ENCODE peak calls at places on chromosomes 16 and 17, in ten cellular contexts. One of them, this sample, is unnamed.
A peak's percentile ranks its signal among the peaks of the same experiment; 100 is the strongest.

GRCh38 chr17:77609553-77610517 is 348.7 kb upstream of the TNRC6C start:
- DNase-seq in Right ventricle myocardium inferior: no peak
- DNase-seq in hepatic stellate cell: no peak
- DNase-seq in AG20443: no peak
- DNase-seq in Calu3: no peak
- DNase-seq in renal cortical epithelial cell: no peak
- DNase-seq in WTC11: no peak
- DNase-seq in effector memory CD4-positive, alpha-beta T cell: peak; percentile 29
- DNase-seq in NCI-H1105 treated with DMSO at 0.1 percent for 48 hours: no peak
- DNase-seq in stimulated activated CD4-positive, alpha-beta T cell treated with anti-CD3 and anti-CD28 coated beads, Interleukin-12 subunit alpha, Interleukin-12 subunit beta, amount 100 ng/mL, for 4 hours: peak; percentile 37
- DNase-seq in this sample: peak; percentile 73

GRCh38 chr16:81521141-81521626 is 76.6 kb downstream of the CMIP start:
- DNase-seq in effector memory CD4-positive, alpha-beta T cell: peak; percentile 72
- DNase-seq in WTC11: no peak
- DNase-seq in renal cortical epithelial cell: peak; percentile 54
- DNase-seq in AG20443: no peak
- DNase-seq in NCI-H1105 treated with DMSO at 0.1 percent for 48 hours: no peak
- DNase-seq in stimulated activated CD4-positive, alpha-beta T cell treated with anti-CD3 and anti-CD28 coated beads, Interleukin-12 subunit alpha, Interleukin-12 subunit beta, amount 100 ng/mL, for 4 hours: peak; percentile 32
- DNase-seq in Calu3: no peak
- DNase-seq in hepatic stellate cell: no peak
- DNase-seq in Right ventricle myocardium inferior: no peak
- DNase-seq in this sample: no peak

GRCh38 chr17:57833597-57833939 is 16.3 kb downstream of the MRPS23 start:
- DNase-seq in Right ventricle myocardium inferior: no peak
- DNase-seq in stimulated activated CD4-positive, alpha-beta T cell treated with anti-CD3 and anti-CD28 coated beads, Interleukin-12 subunit alpha, Interleukin-12 subunit beta, amount 100 ng/mL, for 4 hours: no peak
- DNase-seq in effector memory CD4-positive, alpha-beta T cell: no peak
- DNase-seq in WTC11: no peak
- DNase-seq in NCI-H1105 treated with DMSO at 0.1 percent for 48 hours: no peak
- DNase-seq in hepatic stellate cell: no peak
- DNase-seq in AG20443: no peak
- DNase-seq in Calu3: no peak
- DNase-seq in renal cortical epithelial cell: no peak
- DNase-seq in this sample: no peak

GRCh38 chr16:68992521-68992920 is 112.9 kb upstream of the HAS3 start:
- DNase-seq in NCI-H1105 treated with DMSO at 0.1 percent for 48 hours: no peak
- DNase-seq in hepatic stellate cell: peak; percentile 35
- DNase-seq in stimulated activated CD4-positive, alpha-beta T cell treated with anti-CD3 and anti-CD28 coated beads, Interleukin-12 subunit alpha, Interleukin-12 subunit beta, amount 100 ng/mL, for 4 hours: no peak
- DNase-seq in Right ventricle myocardium inferior: no peak
- DNase-seq in AG20443: peak; percentile 47
- DNase-seq in WTC11: no peak
- DNase-seq in Calu3: peak; percentile 48
- DNase-seq in renal cortical epithelial cell: peak; percentile 91
- DNase-seq in effector memory CD4-positive, alpha-beta T cell: no peak
- DNase-seq in this sample: peak; percentile 70

GRCh38 chr16:61549332-61549731 is 486.9 kb downstream of the CDH8 start:
- DNase-seq in AG20443: no peak
- DNase-seq in WTC11: no peak
- DNase-seq in NCI-H1105 treated with DMSO at 0.1 percent for 48 hours: no peak
- DNase-seq in Right ventricle myocardium inferior: no peak
- DNase-seq in stimulated activated CD4-positive, alpha-beta T cell treated with anti-CD3 and anti-CD28 coated beads, Interleukin-12 subunit alpha, Interleukin-12 subunit beta, amount 100 ng/mL, for 4 hours: no peak
- DNase-seq in effector memory CD4-positive, alpha-beta T cell: no peak
- DNase-seq in Calu3: no peak
- DNase-seq in hepatic stellate cell: no peak
- DNase-seq in renal cortical epithelial cell: no peak
- DNase-seq in this sample: no peak

GRCh38 chr16:31202402-31203385 is at the start of gene PYCARD:
- DNase-seq in NCI-H1105 treated with DMSO at 0.1 percent for 48 hours: no peak
- DNase-seq in Right ventricle myocardium inferior: peak; percentile 85
- DNase-seq in WTC11: peak; percentile 57
- DNase-seq in effector memory CD4-positive, alpha-beta T cell: peak; percentile 18
- DNase-seq in hepatic stellate cell: peak; percentile 71
- DNase-seq in renal cortical epithelial cell: no peak
- DNase-seq in AG20443: peak; percentile 85
- DNase-seq in Calu3: peak; percentile 56
- DNase-seq in stimulated activated CD4-positive, alpha-beta T cell treated with anti-CD3 and anti-CD28 coated beads, Interleukin-12 subunit alpha, Interleukin-12 subunit beta, amount 100 ng/mL, for 4 hours: no peak
- DNase-seq in this sample: peak; percentile 31

GRCh38 chr17:78774956-78775571 is 7.0 kb downstream of the CYTH1 start:
- DNase-seq in renal cortical epithelial cell: no peak
- DNase-seq in hepatic stellate cell: no peak
- DNase-seq in AG20443: no peak
- DNase-seq in Right ventricle myocardium inferior: no peak
- DNase-seq in WTC11: no peak
- DNase-seq in stimulated activated CD4-positive, alpha-beta T cell treated with anti-CD3 and anti-CD28 coated beads, Interleukin-12 subunit alpha, Interleukin-12 subunit beta, amount 100 ng/mL, for 4 hours: no peak
- DNase-seq in Calu3: no peak
- DNase-seq in NCI-H1105 treated with DMSO at 0.1 percent for 48 hours: no peak
- DNase-seq in effector memory CD4-positive, alpha-beta T cell: peak; percentile 58
- DNase-seq in this sample: no peak

GRCh38 chr16:57284206-57284951 is at the start of gene PLLP:
- DNase-seq in Calu3: peak; percentile 87
- DNase-seq in AG20443: peak; percentile 71
- DNase-seq in hepatic stellate cell: peak; percentile 58
- DNase-seq in WTC11: peak; percentile 53
- DNase-seq in effector memory CD4-positive, alpha-beta T cell: peak; percentile 16
- DNase-seq in renal cortical epithelial cell: peak; percentile 21
- DNase-seq in stimulated activated CD4-positive, alpha-beta T cell treated with anti-CD3 and anti-CD28 coated beads, Interleukin-12 subunit alpha, Interleukin-12 subunit beta, amount 100 ng/mL, for 4 hours: peak; percentile 51
- DNase-seq in NCI-H1105 treated with DMSO at 0.1 percent for 48 hours: peak; percentile 29
- DNase-seq in Right ventricle myocardium inferior: peak; percentile 73
- DNase-seq in this sample: peak; percentile 57

GRCh38 chr16:59263980-59264379 is 529.9 kb upstream of the GOT2 start:
- DNase-seq in renal cortical epithelial cell: no peak
- DNase-seq in Calu3: no peak
- DNase-seq in hepatic stellate cell: no peak
- DNase-seq in AG20443: no peak
- DNase-seq in WTC11: no peak
- DNase-seq in Right ventricle myocardium inferior: no peak
- DNase-seq in stimulated activated CD4-positive, alpha-beta T cell treated with anti-CD3 and anti-CD28 coated beads, Interleukin-12 subunit alpha, Interleukin-12 subunit beta, amount 100 ng/mL, for 4 hours: no peak
- DNase-seq in effector memory CD4-positive, alpha-beta T cell: no peak
- DNase-seq in NCI-H1105 treated with DMSO at 0.1 percent for 48 hours: no peak
- DNase-seq in this sample: no peak

GRCh38 chr17:10149573-10150399 is 48.6 kb downstream of the GAS7 start:
- DNase-seq in renal cortical epithelial cell: peak; percentile 51
- DNase-seq in effector memory CD4-positive, alpha-beta T cell: no peak
- DNase-seq in Right ventricle myocardium inferior: no peak
- DNase-seq in stimulated activated CD4-positive, alpha-beta T cell treated with anti-CD3 and anti-CD28 coated beads, Interleukin-12 subunit alpha, Interleukin-12 subunit beta, amount 100 ng/mL, for 4 hours: no peak
- DNase-seq in Calu3: peak; percentile 33
- DNase-seq in NCI-H1105 treated with DMSO at 0.1 percent for 48 hours: no peak
- DNase-seq in hepatic stellate cell: no peak
- DNase-seq in WTC11: no peak
- DNase-seq in AG20443: peak; percentile 59
- DNase-seq in this sample: no peak

GRCh38 chr17:37518816-37519215 is 29.1 kb downstream of the DUSP14 start:
- DNase-seq in WTC11: no peak
- DNase-seq in hepatic stellate cell: no peak
- DNase-seq in effector memory CD4-positive, alpha-beta T cell: no peak
- DNase-seq in stimulated activated CD4-positive, alpha-beta T cell treated with anti-CD3 and anti-CD28 coated beads, Interleukin-12 subunit alpha, Interleukin-12 subunit beta, amount 100 ng/mL, for 4 hours: no peak
- DNase-seq in Right ventricle myocardium inferior: no peak
- DNase-seq in renal cortical epithelial cell: no peak
- DNase-seq in Calu3: no peak
- DNase-seq in AG20443: no peak
- DNase-seq in NCI-H1105 treated with DMSO at 0.1 percent for 48 hours: no peak
- DNase-seq in this sample: peak; percentile 13

GRCh38 chr16:12907670-12908233 is 6.4 kb downstream of the SHISA9 start:
- DNase-seq in AG20443: no peak
- DNase-seq in hepatic stellate cell: no peak
- DNase-seq in NCI-H1105 treated with DMSO at 0.1 percent for 48 hours: no peak
- DNase-seq in Right ventricle myocardium inferior: no peak
- DNase-seq in renal cortical epithelial cell: peak; percentile 23
- DNase-seq in Calu3: no peak
- DNase-seq in stimulated activated CD4-positive, alpha-beta T cell treated with anti-CD3 and anti-CD28 coated beads, Interleukin-12 subunit alpha, Interleukin-12 subunit beta, amount 100 ng/mL, for 4 hours: no peak
- DNase-seq in effector memory CD4-positive, alpha-beta T cell: no peak
- DNase-seq in WTC11: peak; percentile 46
- DNase-seq in this sample: no peak

GRCh38 chr17:17567114-17567513 is 24.4 kb downstream of the PEMT start:
- DNase-seq in Calu3: no peak
- DNase-seq in effector memory CD4-positive, alpha-beta T cell: no peak
- DNase-seq in renal cortical epithelial cell: no peak
- DNase-seq in NCI-H1105 treated with DMSO at 0.1 percent for 48 hours: no peak
- DNase-seq in AG20443: no peak
- DNase-seq in Right ventricle myocardium inferior: peak; percentile 87
- DNase-seq in hepatic stellate cell: no peak
- DNase-seq in WTC11: no peak
- DNase-seq in stimulated activated CD4-positive, alpha-beta T cell treated with anti-CD3 and anti-CD28 coated beads, Interleukin-12 subunit alpha, Interleukin-12 subunit beta, amount 100 ng/mL, for 4 hours: no peak
- DNase-seq in this sample: no peak

GRCh38 chr16:30839523-30840227 is 52.7 kb upstream of the ZNF629 start:
- DNase-seq in NCI-H1105 treated with DMSO at 0.1 percent for 48 hours: no peak
- DNase-seq in WTC11: no peak
- DNase-seq in renal cortical epithelial cell: no peak
- DNase-seq in stimulated activated CD4-positive, alpha-beta T cell treated with anti-CD3 and anti-CD28 coated beads, Interleukin-12 subunit alpha, Interleukin-12 subunit beta, amount 100 ng/mL, for 4 hours: no peak
- DNase-seq in Right ventricle myocardium inferior: no peak
- DNase-seq in effector memory CD4-positive, alpha-beta T cell: no peak
- DNase-seq in AG20443: no peak
- DNase-seq in hepatic stellate cell: no peak
- DNase-seq in Calu3: no peak
- DNase-seq in this sample: no peak

This sample was measured in lung microvascular endothelial cell.